ENCODE peak calls at places on chromosomes 16 and 17, in six cellular contexts. A is BJ, U is HEK293T, V is EL, Z is pancreas, F is AG20443. R is an unnamed sample.

GRCh38 chr17:40623419-40624217 is 24.0 kb downstream of the SMARCE1 start:
- DNase-seq in A (no peak), U (no peak), V (no peak), Z (no peak), F (no peak), R (no peak)

GRCh38 chr16:69311533-69312388 is 611 bp downstream of the VPS4A start:
- DNase-seq in A (no peak), U (peak; percentile 31), V (peak; percentile 42), Z (no peak), F (peak; percentile 69), R (no peak)

GRCh38 chr16:70390774-70391173 is 44.1 kb downstream of the DDX19A start:
- DNase-seq in A (no peak), U (no peak), V (no peak), Z (no peak), F (no peak), R (no peak)

GRCh38 chr17:79815836-79816371 is 19.0 kb upstream of the CBX8 start:
- DNase-seq in A (no peak), U (no peak), V (no peak), Z (no peak), F (no peak), R (no peak)

GRCh38 chr16:87815567-87815966 is 49.8 kb upstream of the KLHDC4 start:
- DNase-seq in A (no peak), U (no peak), V (no peak), Z (no peak), F (no peak), R (no peak)

GRCh38 chr17:38749222-38750043 is 1.3 kb upstream of the PCGF2 start:
- DNase-seq in A (peak; percentile 18), U (no peak), V (peak; percentile 89), Z (peak; percentile 79), F (peak; percentile 53), R (peak; percentile 60)

GRCh38 chr16:46822270-46822669 is 8.7 kb downstream of the C16orf87 start:
- DNase-seq in A (no peak), U (no peak), V (peak; percentile 85), Z (no peak), F (peak; percentile 34), R (peak; percentile 10)

GRCh38 chr16:9185396-9185795 is 94.0 kb downstream of the HAPSTR1 start:
- DNase-seq in A (no peak), U (no peak), V (no peak), Z (no peak), F (no peak), R (no peak)

GRCh38 chr16:68365167-68365817 is 54.5 kb downstream of the PRMT7 start:
- DNase-seq in A (no peak), U (no peak), V (peak; percentile 16), Z (no peak), F (peak; percentile 68), R (no peak)

GRCh38 chr17:19546289-19547065 is 12.8 kb downstream of the SLC47A1 start:
- DNase-seq in A (no peak), U (no peak), V (no peak), Z (no peak), F (no peak), R (no peak)

R was measured in fibroblast of mammary gland.